ENCODE peak calls at places on chromosomes 2 and 18, in four cellular contexts. J is A549, D is suprapubic skin, T is spleen. S is an unnamed sample.
A peak's percentile ranks its signal among the peaks of the same experiment; 100 is the strongest.

GRCh38 chr18:54696616-54697293 is 105.7 kb downstream of the DYNAP start:
- DNase-seq in D (no peak), T (no peak), J (no peak), S (no peak)

GRCh38 chr2:58569460-58570185 is 328.5 kb upstream of the FANCL start:
- DNase-seq in J (no peak), T (no peak), D (no peak), S (no peak)

GRCh38 chr2:173048901-173049661 is 26.6 kb upstream of the MAP3K20 start:
- DNase-seq in J (peak; percentile 71), T (no peak), D (no peak), S (peak; percentile 85)

GRCh38 chr2:128016620-128017019 is 11.2 kb downstream of the SAP130 start:
- DNase-seq in D (no peak), T (no peak), J (no peak), S (no peak)

GRCh38 chr2:72576861-72577260 is 249.0 kb downstream of the EXOC6B start:
- DNase-seq in D (no peak), J (no peak), T (no peak), S (no peak)

GRCh38 chr2:155944209-155944608 is 388.3 kb downstream of the NR4A2 start:
- DNase-seq in T (no peak), J (no peak), D (no peak), S (no peak)

GRCh38 chr2:10971855-10972348 is 60.2 kb downstream of the KCNF1 start:
- DNase-seq in J (no peak), T (peak; percentile 46), D (no peak), S (no peak)

GRCh38 chr18:62425465-62426190 is 97.2 kb upstream of the ZCCHC2 start:
- DNase-seq in T (no peak), J (peak; percentile 34), D (no peak), S (no peak)

GRCh38 chr2:237627463-237628321 is at the start of gene LRRFIP1:
- DNase-seq in T (peak; percentile 81), J (no peak), D (no peak), S (no peak)

GRCh38 chr2:207960911-207961310 is 64.4 kb downstream of the PLEKHM3 start:
- DNase-seq in J (no peak), D (no peak), T (no peak), S (no peak)

GRCh38 chr2:219691551-219691950 is 64.1 kb downstream of the SLC4A3 start:
- DNase-seq in J (no peak), D (no peak), T (no peak), S (no peak)

GRCh38 chr18:9401166-9401565 is 66.6 kb downstream of the TWSG1 start:
- DNase-seq in T (no peak), D (no peak), J (no peak), S (no peak)

GRCh38 chr18:79698668-79699335 is 19.2 kb downstream of the CTDP1 start:
- DNase-seq in T (no peak), J (no peak), D (no peak), S (no peak)

GRCh38 chr2:74740395-74741075 is 86.5 kb downstream of the SEMA4F start:
- DNase-seq in T (no peak), D (no peak), J (peak; percentile 88), S (peak; percentile 97)

GRCh38 chr18:35756506-35757117 is 175.1 kb downstream of the GALNT1 start:
- DNase-seq in J (peak; percentile 16), D (no peak), T (no peak), S (no peak)

GRCh38 chr2:195532628-195533271 is 124.3 kb upstream of the SLC39A10 start:
- DNase-seq in J (no peak), D (no peak), T (no peak), S (no peak)

GRCh38 chr2:10059016-10059351 is 15.6 kb downstream of the KLF11 start:
- DNase-seq in J (no peak), D (no peak), T (peak; percentile 50), S (no peak)

GRCh38 chr2:138495384-138495783 is 6.2 kb upstream of the SPOPL start:
- DNase-seq in J (no peak), T (no peak), D (no peak), S (no peak)

GRCh38 chr18:9719421-9719981 is 11.4 kb downstream of the RAB31 start:
- DNase-seq in J (peak; percentile 67), D (no peak), T (no peak), S (no peak)

GRCh38 chr18:48679236-48679635 is 140.4 kb downstream of the CTIF start:
- DNase-seq in D (no peak), T (no peak), J (no peak), S (no peak)

GRCh38 chr2:17643031-17643615 is 102.6 kb downstream of the VSNL1 start:
- DNase-seq in J (peak; percentile 78), D (no peak), T (no peak), S (peak; percentile 77)

GRCh38 chr2:191806396-191806795 is 40.5 kb downstream of the CAVIN2 start:
- DNase-seq in J (no peak), D (no peak), T (no peak), S (no peak)

GRCh38 chr2:98482362-98482761 is 37.7 kb downstream of the INPP4A start:
- DNase-seq in J (no peak), T (peak; percentile 47), D (no peak), S (no peak)

GRCh38 chr2:198692907-198693510 is 764.7 kb downstream of the SATB2 start:
- DNase-seq in J (no peak), T (no peak), D (no peak), S (no peak)

GRCh38 chr2:216389565-216389964 is 17.3 kb upstream of the MARCHF4 start:
- DNase-seq in D (no peak), T (no peak), J (no peak), S (no peak)

GRCh38 chr18:23209031-23209430 is 73.7 kb downstream of the CABLES1 start:
- DNase-seq in J (no peak), D (no peak), T (no peak), S (no peak)

GRCh38 chr2:179031731-179032408 is 18.1 kb downstream of the CCDC141 start:
- DNase-seq in J (no peak), D (no peak), T (no peak), S (no peak)

GRCh38 chr18:10225300-10225699 is 229.1 kb upstream of the APCDD1 start:
- DNase-seq in J (no peak), T (no peak), D (no peak), S (no peak)

GRCh38 chr2:43008388-43008787 is 216.0 kb upstream of the HAAO start:
- DNase-seq in D (peak; percentile 49), J (no peak), T (peak; percentile 8), S (peak; percentile 25)

GRCh38 chr2:180406687-180407086 is 399.6 kb upstream of the CWC22 start:
- DNase-seq in J (no peak), T (no peak), D (no peak), S (no peak)

GRCh38 chr18:5966514-5966913 is 71.2 kb upstream of the TMEM200C start:
- DNase-seq in D (no peak), T (no peak), J (no peak), S (no peak)

GRCh38 chr2:180991820-180992219 is 11.4 kb downstream of the UBE2E3 start:
- DNase-seq in T (no peak), D (no peak), J (no peak), S (no peak)

DNA sequence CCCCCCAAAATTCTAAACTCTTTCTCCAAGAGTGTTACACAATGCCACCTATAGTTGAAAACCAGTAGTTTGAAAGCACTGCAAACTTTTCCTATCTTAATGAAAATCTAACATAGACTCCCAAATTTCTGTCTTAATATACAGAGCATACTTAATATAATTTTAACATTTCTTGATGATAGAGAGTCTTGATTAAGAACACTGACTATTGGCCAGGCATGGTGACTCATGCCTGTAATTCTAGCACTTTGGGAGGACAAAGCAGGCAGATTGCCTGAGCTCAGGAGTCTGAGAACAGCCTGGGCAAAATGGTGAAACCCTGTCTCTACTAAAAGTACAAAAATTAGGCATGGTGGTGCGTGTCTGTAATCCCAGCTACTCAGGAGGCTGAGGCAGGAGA is 34.2 kb downstream of the ASXL2 start:
- DNase-seq in J (no peak), T (no peak), D (no peak), S (no peak)
- TF ChIP-seq CTCF in J (no peak), T (no peak), D (no peak), S (no peak)

GRCh38 chr2:159246325-159246988 is 40.0 kb downstream of the WDSUB1 start:
- DNase-seq in J (no peak), T (no peak), D (no peak), S (no peak)

GRCh38 chr2:159251296-159252173 is 35.0 kb downstream of the WDSUB1 start:
- DNase-seq in T (no peak), D (no peak), J (no peak), S (no peak)

GRCh38 chr2:159252905-159253304 is 33.6 kb downstream of the WDSUB1 start:
- DNase-seq in J (no peak), T (no peak), D (no peak), S (no peak)

DNA sequence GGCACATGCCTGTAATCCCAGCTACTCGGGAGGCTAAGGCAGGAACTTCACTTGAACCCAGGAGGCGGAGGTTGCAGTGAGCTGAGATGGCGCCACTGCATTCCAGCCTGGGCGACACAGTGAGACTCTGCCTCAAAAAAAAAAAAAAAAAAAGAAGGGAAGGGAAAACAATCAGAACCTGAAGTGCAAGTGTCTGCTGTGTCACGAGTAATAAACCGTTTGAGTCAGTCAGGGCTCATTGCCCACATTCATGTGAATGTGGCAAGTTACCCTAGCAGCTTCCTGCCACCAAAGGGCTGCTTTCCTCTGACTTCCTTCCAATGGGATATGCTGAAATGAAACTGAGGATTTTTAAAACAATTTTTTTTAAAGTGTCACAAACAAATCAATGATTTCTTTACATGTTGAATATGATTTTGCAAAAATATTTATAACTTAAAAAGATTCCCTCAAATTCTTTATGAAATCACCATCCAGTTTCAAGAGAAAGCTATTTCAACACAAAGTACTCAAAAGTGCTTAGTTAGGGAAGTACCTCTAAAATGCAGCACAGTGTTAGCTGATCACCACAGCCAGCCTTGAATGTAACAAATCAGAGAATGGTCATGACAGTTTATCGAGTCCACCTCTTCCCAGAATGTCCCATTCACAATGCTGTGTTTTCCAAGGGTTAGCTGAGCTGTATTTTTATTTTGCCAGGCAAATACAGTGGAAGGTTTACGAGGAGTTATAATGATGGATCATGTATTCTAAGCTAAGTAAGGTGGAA is 36.4 kb downstream of the WDSUB1 start:
- DNase-seq in T (no peak), D (no peak), J (no peak), S (no peak)
- H3K4me3 ChIP-seq in T (no peak overlapping the region), D (no peak overlapping the region), J (no peak overlapping the region), S (no peak overlapping the region)

DNA sequence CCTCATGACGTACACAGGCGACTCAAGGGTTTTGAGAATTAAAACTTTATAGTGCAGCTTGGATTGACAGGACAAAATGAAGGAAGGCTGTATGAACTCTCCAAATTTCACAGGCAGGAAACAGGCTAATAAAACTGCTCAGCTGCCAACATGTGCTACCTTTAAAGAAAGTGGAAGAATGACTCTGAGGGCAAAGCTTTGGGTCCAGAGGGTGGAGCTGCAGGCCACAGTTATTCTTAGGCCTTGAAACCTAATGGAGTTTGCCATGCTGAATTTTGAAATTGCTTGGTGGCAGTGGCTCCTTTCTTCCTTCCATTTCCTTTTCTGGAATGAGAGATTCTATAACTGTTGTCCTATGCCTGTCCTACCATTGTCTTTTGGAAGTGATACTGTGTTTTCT is 34.8 kb downstream of the HAT1 start:
- DNase-seq in T (no peak), J (no peak), D (no peak), S (no peak)
- TF ChIP-seq CTCF in T (no peak), J (no peak), D (no peak), S (no peak)

GRCh38 chr2:36963734-36964133 is 2.6 kb downstream of the STRN start:
- DNase-seq in J (no peak), T (no peak), D (no peak), S (no peak)
- H3K4me3 ChIP-seq in J (no peak overlapping the region), T (no peak overlapping the region), D (no peak overlapping the region), S (no peak overlapping the region)